ENCODE peak calls at places on chromosome 4, in five cellular contexts. S is HepG2, C is K562, I is IMR-90, K is GM12878. E is an unnamed sample.

GRCh38 chr4:73608677-73609594 is 11.3 kb downstream of the RASSF6 start:
- DNase-seq in S (peak), C (no peak), I (peak), K (no peak), E (no peak)

GRCh38 chr4:20137176-20137575 is 114.5 kb upstream of the SLIT2 start:
- DNase-seq in S (no peak), C (no peak), I (peak), K (no peak), E (no peak)

GRCh38 chr4:168388890-168389289 is 70.3 kb upstream of the DDX60 start:
- DNase-seq in S (no peak), C (no peak), I (peak), K (no peak), E (no peak)

GRCh38 chr4:178553201-178553600 is 1111.0 kb upstream of the AGA start:
- DNase-seq in S (no peak), C (no peak), I (no peak), K (no peak), E (no peak)

GRCh38 chr4:112876316-112876715 is 173.1 kb upstream of the ANK2 start:
- DNase-seq in S (no peak), C (no peak), I (no peak), K (no peak), E (no peak)

GRCh38 chr4:10074767-10075105 is 41.9 kb downstream of the WDR1 start:
- DNase-seq in S (no peak), C (peak), I (peak), K (no peak), E (no peak)

GRCh38 chr4:116101321-116101720 is 984.1 kb downstream of the TRAM1L1 start:
- DNase-seq in S (no peak), C (no peak), I (no peak), K (no peak), E (no peak)

GRCh38 chr4:113901994-113902787 is 77.3 kb downstream of the ARSJ start:
- DNase-seq in S (peak), C (no peak), I (no peak), K (no peak), E (no peak)

GRCh38 chr4:148810461-148810860 is 368.2 kb upstream of the NR3C2 start:
- DNase-seq in S (no peak), C (no peak), I (no peak), K (no peak), E (no peak)

GRCh38 chr4:52619591-52619931 is 39.5 kb downstream of the USP46 start:
- DNase-seq in S (no peak), C (no peak), I (no peak), K (no peak), E (no peak)

GRCh38 chr4:26619784-26620183 is 35.9 kb downstream of the TBC1D19 start:
- DNase-seq in S (no peak), C (no peak), I (peak), K (no peak), E (no peak)

GRCh38 chr4:21991050-21991449 is 42.5 kb upstream of the KCNIP4 start:
- DNase-seq in S (no peak), C (no peak), I (peak), K (no peak), E (no peak)

GRCh38 chr4:89298788-89299152 is 8.8 kb downstream of the GPRIN3 start:
- DNase-seq in S (no peak), C (no peak), I (no peak), K (no peak), E (no peak)

GRCh38 chr4:13349096-13349495 is 135.0 kb downstream of the RAB28 start:
- DNase-seq in S (no peak), C (no peak), I (peak), K (no peak), E (no peak)

GRCh38 chr4:78764498-78764961 is 11.6 kb upstream of the BMP2K start:
- DNase-seq in S (no peak), C (no peak), I (peak), K (no peak), E (no peak)
- TF ChIP-seq MXI1 in S (no peak), C (no peak), I (no peak), K (no peak), E (no peak)

GRCh38 chr4:125760956-125761355 is 446.2 kb downstream of the FAT4 start:
- DNase-seq in S (no peak), C (no peak), I (no peak), K (no peak), E (no peak)

GRCh38 chr4:125770814-125771398 is 456.2 kb downstream of the FAT4 start:
- DNase-seq in S (no peak), C (no peak), I (no peak), K (no peak), E (no peak)

GRCh38 chr4:125762537-125762936 is 447.8 kb downstream of the FAT4 start:
- DNase-seq in S (no peak), C (no peak), I (no peak), K (no peak), E (no peak)

GRCh38 chr4:125765936-125766335 is 451.2 kb downstream of the FAT4 start:
- DNase-seq in S (no peak), C (no peak), I (peak), K (no peak), E (no peak)
- TF ChIP-seq MXI1 in S (no peak), C (no peak), I (no peak), K (no peak), E (no peak)

GRCh38 chr4:41156574-41156973 is 57.8 kb downstream of the APBB2 start:
- DNase-seq in S (no peak), C (no peak), I (peak), K (no peak), E (no peak)
- TF ChIP-seq MXI1 in S (no peak), C (no peak), I (no peak), K (no peak), E (no peak)

GRCh38 chr4:139785356-139785755 is 119.7 kb downstream of the MGST2 start:
- DNase-seq in S (no peak), C (no peak), I (no peak), K (no peak), E (no peak)

GRCh38 chr4:139790291-139790690 is 124.7 kb downstream of the MGST2 start:
- DNase-seq in S (no peak), C (no peak), I (no peak), K (no peak), E (no peak)

GRCh38 chr4:139783761-139784484 is 118.3 kb downstream of the MGST2 start:
- DNase-seq in S (peak), C (no peak), I (no peak), K (no peak), E (peak)

GRCh38 chr4:139789096-139789495 is 123.5 kb downstream of the MGST2 start:
- DNase-seq in S (no peak), C (no peak), I (no peak), K (no peak), E (no peak)

GRCh38 chr4:139786494-139787354 is 121.1 kb downstream of the MGST2 start:
- DNase-seq in S (no peak), C (no peak), I (no peak), K (no peak), E (peak)
- TF ChIP-seq MXI1 in S (no peak), C (no peak), I (no peak), K (no peak), E (no peak)

GRCh38 chr4:105092768-105093167 is 53.9 kb upstream of the TET2 start:
- DNase-seq in S (no peak), C (no peak), I (peak), K (no peak), E (no peak)

GRCh38 chr4:105093975-105094374 is 52.7 kb upstream of the TET2 start:
- DNase-seq in S (no peak), C (no peak), I (peak), K (no peak), E (no peak)

GRCh38 chr4:105092356-105092755 is 54.3 kb upstream of the TET2 start:
- DNase-seq in S (no peak), C (no peak), I (peak), K (no peak), E (no peak)

DNA sequence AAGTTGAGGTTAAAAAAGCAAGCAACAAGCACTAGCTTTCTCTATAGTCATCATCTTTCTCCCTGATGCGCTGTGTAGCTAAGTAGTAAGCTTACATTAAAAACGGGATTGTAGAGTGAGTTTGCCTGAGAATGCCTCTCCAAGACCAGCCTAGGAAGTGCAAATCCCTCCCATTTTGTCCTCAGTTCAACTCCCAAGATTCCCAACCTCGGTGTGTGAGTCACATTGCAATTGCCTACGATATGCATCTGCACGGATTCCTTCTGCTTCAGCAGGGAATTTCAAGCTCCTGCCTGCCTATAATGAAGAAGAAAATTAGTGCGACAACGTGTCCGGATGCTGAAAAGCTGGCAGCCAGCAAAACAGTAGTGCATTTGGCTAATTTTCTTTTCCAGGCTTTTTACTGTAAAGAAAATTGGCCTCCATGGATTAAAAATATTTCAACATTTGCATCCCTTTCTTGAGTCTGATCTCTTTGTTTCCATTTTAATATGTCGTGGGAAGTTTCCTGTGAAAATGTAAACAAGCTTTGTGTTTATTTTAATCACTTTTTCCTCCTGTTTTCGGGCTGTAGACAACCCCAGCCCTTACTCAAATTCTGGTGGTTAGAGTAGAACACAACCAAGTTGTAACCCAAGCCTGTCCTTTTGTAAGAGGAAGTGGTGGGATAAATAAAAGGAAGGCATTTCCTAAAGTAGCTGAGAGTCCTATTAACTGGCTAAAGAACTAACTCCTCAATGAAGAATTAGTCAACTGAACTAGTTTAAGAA is 58.4 kb upstream of the TET2 start:
- DNase-seq in S (no peak), C (no peak), I (peak), K (no peak), E (no peak)
- TF ChIP-seq MXI1 in S (no peak), C (no peak), I (no peak), K (no peak), E (no peak)

DNA sequence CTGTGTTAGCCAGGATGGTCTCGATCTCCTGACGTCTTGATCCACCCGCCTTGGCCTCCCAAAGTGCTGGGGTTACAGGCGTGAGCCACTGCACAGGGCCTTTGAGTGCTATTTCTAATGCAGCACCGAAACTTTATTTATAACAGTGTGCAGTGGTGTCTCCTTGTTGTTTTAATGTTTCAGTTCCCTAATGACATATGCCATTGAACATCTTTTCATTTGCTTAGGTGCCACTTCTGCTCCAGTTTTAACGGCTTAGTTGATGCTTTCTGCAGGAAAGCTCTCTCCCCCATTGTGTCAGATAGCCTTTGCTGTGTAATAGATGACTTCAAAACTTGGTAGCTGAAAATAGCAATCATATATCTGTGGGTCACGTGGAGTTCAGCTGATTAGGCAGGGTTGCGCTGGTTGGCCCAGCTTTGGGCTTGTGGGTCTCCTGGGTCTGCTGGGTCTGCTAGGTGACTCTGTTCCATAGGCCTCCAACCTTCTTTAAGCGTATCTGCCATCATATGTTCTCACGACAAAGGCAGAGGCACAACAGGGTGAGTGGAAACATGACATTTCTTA is 76.4 kb upstream of the SHISA3 start:
- DNase-seq in S (no peak), C (no peak), I (no peak), K (peak), E (no peak)
- TF ChIP-seq MXI1 in S (no peak), C (no peak), I (no peak), K (no peak), E (no peak)

GRCh38 chr4:154189346-154189745 is 302.3 kb downstream of the DCHS2 start:
- DNase-seq in S (no peak), C (no peak), I (no peak), K (no peak), E (no peak)
- TF ChIP-seq MXI1 in S (no peak), C (no peak), I (no peak), K (no peak), E (no peak)

GRCh38 chr4:2252530-2252924 is 9.4 kb downstream of the MXD4 start:
- DNase-seq in S (no peak), C (no peak), I (no peak), K (no peak), E (peak)

GRCh38 chr4:2251795-2252529 is 9.9 kb downstream of the MXD4 start:
- DNase-seq in S (no peak), C (no peak), I (no peak), K (no peak), E (peak)

GRCh38 chr4:2250003-2250763 is 8.3 kb upstream of the HAUS3 start:
- DNase-seq in S (no peak), C (no peak), I (no peak), K (no peak), E (peak)

GRCh38 chr4:2250764-2251072 is 8.8 kb upstream of the HAUS3 start:
- DNase-seq in S (no peak), C (no peak), I (no peak), K (no peak), E (peak)

GRCh38 chr4:2251073-2251794 is 9.3 kb upstream of the HAUS3 start:
- DNase-seq in S (no peak), C (no peak), I (no peak), K (no peak), E (peak)
- TF ChIP-seq MXI1 in S (no peak), C (no peak), I (no peak), K (no peak), E (no peak)